ENCODE peak calls at places on chromosomes 11 and 22, in ten cellular contexts. Q, X, M, A, L, Y, F, G, O and N are unnamed samples.

GRCh38 chr22:37675930-37676571 is 615 bp downstream of the LGALS1 start:
- DNase-seq in Q (peak; percentile 58), X (no peak), M (no peak), A (no peak), L (no peak), Y (no peak), F (peak; percentile 27), G (peak; percentile 59), O (peak; percentile 68), N (peak; percentile 96)

GRCh38 chr11:45100338-45100737 is 46.1 kb upstream of the PRDM11 start:
- DNase-seq in Q (no peak), X (no peak), M (no peak), A (no peak), L (no peak), Y (no peak), F (peak; percentile 54), G (no peak), O (peak; percentile 35), N (no peak)

GRCh38 chr11:70145025-70145529 is 58.0 kb upstream of the FADD start:
- DNase-seq in Q (no peak), X (no peak), M (no peak), A (no peak), L (no peak), Y (no peak), F (no peak), G (no peak), O (no peak), N (no peak)

GRCh38 chr11:104432526-104432925 is 268.6 kb upstream of the PDGFD start:
- DNase-seq in Q (no peak), X (no peak), M (no peak), A (no peak), L (no peak), Y (no peak), F (no peak), G (no peak), O (no peak), N (no peak)

GRCh38 chr11:64769283-64769682 is 9.1 kb downstream of the SF1 start:
- DNase-seq in Q (no peak), X (no peak), M (no peak), A (no peak), L (no peak), Y (no peak), F (no peak), G (no peak), O (no peak), N (no peak)

GRCh38 chr11:2525941-2526807 is 81.4 kb downstream of the KCNQ1 start:
- DNase-seq in Q (no peak), X (no peak), M (no peak), A (peak; percentile 3), L (no peak), Y (no peak), F (no peak), G (peak; percentile 94), O (no peak), N (peak; percentile 15)

GRCh38 chr11:82194521-82194920 is 539.1 kb downstream of the FAM181B start:
- DNase-seq in Q (no peak), X (no peak), M (no peak), A (no peak), L (no peak), Y (no peak), F (no peak), G (no peak), O (no peak), N (no peak)

GRCh38 chr11:69417211-69418085 is 64.0 kb upstream of the LINC01488 start:
- DNase-seq in Q (no peak), X (no peak), M (no peak), A (no peak), L (no peak), Y (no peak), F (no peak), G (no peak), O (no peak), N (no peak)

GRCh38 chr11:48170176-48170839 is 46.3 kb upstream of the OR4B1 start:
- DNase-seq in Q (peak; percentile 13), X (no peak), M (no peak), A (no peak), L (peak; percentile 57), Y (no peak), F (peak; percentile 59), G (no peak), O (peak; percentile 29), N (no peak)

DNA sequence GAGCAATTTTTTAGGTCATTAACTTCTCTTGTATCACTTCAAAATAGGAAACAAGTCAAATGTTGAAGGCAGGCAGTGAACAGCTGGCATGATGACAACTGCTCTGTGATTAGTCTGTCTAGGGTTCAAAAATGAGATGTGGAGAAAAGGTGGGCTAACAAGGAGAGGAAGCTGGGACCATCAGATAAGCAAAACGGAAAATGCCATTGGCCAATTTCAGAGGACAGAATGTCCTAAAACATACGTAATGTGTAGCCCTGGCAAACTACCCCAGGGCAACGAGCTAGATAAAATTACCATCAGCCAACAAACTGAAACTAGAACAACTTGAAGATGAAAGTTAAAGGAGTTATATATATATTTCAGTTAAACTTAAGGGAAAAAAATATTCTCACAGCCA is 93.2 kb downstream of the RELT start:
- DNase-seq in Q (peak; percentile 8), X (no peak), M (no peak), A (no peak), L (no peak), Y (no peak), F (peak; percentile 41), G (no peak), O (no peak), N (no peak)
- H3K4me3 ChIP-seq in Q (no peak overlapping the region), X (no peak overlapping the region), M (no peak overlapping the region), A (no peak overlapping the region), L (no peak overlapping the region), Y (no peak overlapping the region), F (no peak overlapping the region), G (no peak overlapping the region), O (no peak overlapping the region), N (no peak overlapping the region)

GRCh38 chr11:133926466-133927246 is 30.1 kb downstream of the IGSF9B start:
- DNase-seq in Q (no peak), X (no peak), M (no peak), A (no peak), L (no peak), Y (no peak), F (no peak), G (no peak), O (no peak), N (no peak)

GRCh38 chr11:133928628-133929059 is 28.1 kb downstream of the IGSF9B start:
- DNase-seq in Q (no peak), X (peak; percentile 38), M (peak; percentile 55), A (no peak), L (no peak), Y (no peak), F (peak; percentile 5), G (no peak), O (peak; percentile 14), N (no peak)

GRCh38 chr11:133929401-133930052 is 27.2 kb downstream of the IGSF9B start:
- DNase-seq in Q (no peak), X (no peak), M (no peak), A (no peak), L (no peak), Y (no peak), F (no peak), G (no peak), O (no peak), N (no peak)

GRCh38 chr11:133925756-133926155 is 31.0 kb downstream of the IGSF9B start:
- DNase-seq in Q (no peak), X (no peak), M (no peak), A (no peak), L (no peak), Y (no peak), F (no peak), G (no peak), O (no peak), N (no peak)

DNA sequence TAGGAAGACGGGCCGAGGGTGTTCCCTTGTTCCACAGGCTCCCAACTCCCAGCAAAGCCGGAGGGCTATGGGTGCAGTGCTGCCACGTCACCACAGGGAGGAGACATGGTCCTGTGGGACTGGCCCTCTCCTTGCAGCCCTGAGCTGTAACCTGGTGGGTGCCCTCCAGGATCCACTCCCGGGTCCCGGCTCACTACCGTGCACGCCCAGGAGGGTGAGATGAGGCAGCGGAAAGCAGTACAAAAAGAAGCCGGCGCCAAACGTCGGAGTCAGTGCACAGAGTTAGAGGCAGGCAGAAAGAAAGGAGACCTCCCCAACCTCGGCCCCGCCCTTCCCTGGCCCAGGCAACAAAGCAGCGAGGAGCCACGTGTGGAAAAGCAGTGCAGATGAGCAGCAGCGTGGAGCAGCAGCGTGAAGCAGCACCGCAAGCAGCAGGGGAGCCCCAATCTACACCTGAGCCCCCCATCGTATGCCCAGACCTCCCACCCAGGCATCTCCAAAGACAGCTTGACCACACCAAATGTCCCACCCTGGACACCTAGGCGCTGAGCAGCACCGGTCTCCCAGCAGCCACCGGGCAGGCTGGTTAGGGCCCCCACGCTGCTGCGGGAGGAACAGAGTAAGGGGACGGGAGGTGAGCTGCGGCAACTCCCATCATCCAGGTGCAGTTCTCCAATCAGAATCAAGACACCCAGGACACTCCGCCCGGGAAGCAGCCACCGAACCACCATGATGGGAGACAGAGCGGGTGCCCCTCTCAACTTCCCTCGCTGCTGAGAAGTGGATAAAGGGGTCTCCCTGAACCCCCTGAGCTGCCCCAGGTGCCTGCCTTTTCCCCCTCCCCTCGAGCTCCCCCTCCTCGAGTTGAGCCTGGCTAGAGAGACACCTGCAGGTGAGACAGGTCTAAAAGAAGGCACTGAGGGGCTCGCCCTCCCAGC is 28.8 kb downstream of the IGSF9B start:
- DNase-seq in Q (peak; percentile 45), X (peak; percentile 50), M (peak; percentile 64), A (peak; percentile 31), L (peak; percentile 45), Y (peak; percentile 7), F (peak; percentile 68), G (peak; percentile 64), O (peak; percentile 84), N (peak; percentile 76)
- H3K4me3 ChIP-seq in Q (no peak overlapping the region), X (peak overlapping the region; percentile 51), M (no peak overlapping the region), A (peak overlapping the region; percentile 21), L (no peak overlapping the region), Y (peak overlapping the region; percentile 17), F (no peak overlapping the region), G (no peak overlapping the region), O (peak overlapping the region; percentile 52), N (no peak overlapping the region)

DNA sequence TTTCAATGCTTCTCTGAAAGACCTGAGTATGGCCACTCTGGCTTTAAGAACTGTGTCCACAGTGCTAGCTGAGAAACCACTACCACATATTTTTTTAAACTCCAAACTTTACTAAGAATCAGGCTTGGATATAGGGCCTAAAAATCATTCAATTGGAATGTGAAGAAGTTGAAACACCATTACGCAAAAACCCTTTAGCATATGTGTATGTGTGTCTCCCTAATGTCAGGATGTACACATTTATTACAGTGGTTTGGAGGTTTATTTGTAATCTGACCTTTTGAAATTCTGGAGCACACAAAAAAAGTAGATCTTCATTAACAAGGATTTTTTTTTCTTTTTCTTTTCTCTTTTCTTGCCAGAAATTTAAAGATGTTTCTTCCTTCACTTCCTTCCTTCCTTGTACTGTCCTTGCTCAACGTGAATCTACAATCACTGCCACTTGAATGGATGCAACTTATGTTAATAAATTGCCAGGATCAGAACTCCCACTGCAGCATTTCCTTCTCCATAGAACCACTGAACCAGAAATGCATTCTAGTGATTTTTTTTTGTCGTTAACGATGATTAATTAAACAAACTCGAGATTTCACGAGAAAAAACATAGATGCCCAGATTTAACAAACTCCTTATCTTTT is 3.1 kb upstream of the ADM start:
- DNase-seq in Q (peak; percentile 95), X (no peak), M (no peak), A (no peak), L (peak; percentile 18), Y (no peak), F (peak; percentile 87), G (no peak), O (peak; percentile 81), N (no peak)
- H3K4me3 ChIP-seq in Q (peak overlapping the region; percentile 65), X (no peak overlapping the region), M (no peak overlapping the region), A (peak overlapping the region; percentile 80), L (peak overlapping the region; percentile 95), Y (peak overlapping the region; percentile 98), F (peak overlapping the region; percentile 98), G (peak overlapping the region; percentile 55), O (peak overlapping the region; percentile 96), N (peak overlapping the region; percentile 73)

GRCh38 chr11:6654281-6655019 is 1.2 kb downstream of the DCHS1 start:
- DNase-seq in Q (no peak), X (no peak), M (no peak), A (no peak), L (no peak), Y (no peak), F (no peak), G (no peak), O (no peak), N (peak; percentile 63)
- H3K4me3 ChIP-seq in Q (no peak overlapping the region), X (peak overlapping the region; percentile 43), M (no peak overlapping the region), A (peak overlapping the region; percentile 62), L (no peak overlapping the region), Y (peak overlapping the region; percentile 40), F (no peak overlapping the region), G (no peak overlapping the region), O (no peak overlapping the region), N (no peak overlapping the region)